ENCODE peak calls at places on chromosome 5, in six cellular contexts. I is GM12891; O is SK-N-SH; R is CD8-positive, alpha-beta T cell; D is anterior cingulate cortex; V is ELR. S is an unnamed sample.

GRCh38 chr5:131749138-131749537 is 47.7 kb downstream of the FNIP1 start:
- DNase-seq in I (no peak), O (no peak), R (no peak), D (no peak), V (peak), S (peak)

GRCh38 chr5:124395899-124396298 is 350.5 kb downstream of the ZNF608 start:
- DNase-seq in I (no peak), O (no peak), R (no peak), D (no peak), V (no peak), S (no peak)

GRCh38 chr5:146731909-146732659 is 146.5 kb downstream of the PPP2R2B start:
- DNase-seq in I (no peak), O (no peak), R (no peak), D (no peak), V (peak), S (peak)

GRCh38 chr5:137395011-137395755 is 103.9 kb downstream of the SPOCK1 start:
- DNase-seq in I (no peak), O (peak), R (no peak), D (no peak), V (peak), S (peak)

GRCh38 chr5:129460121-129460950 is at the start of gene ADAMTS19:
- DNase-seq in I (peak), O (peak), R (no peak), D (peak), V (peak), S (peak)

GRCh38 chr5:145834917-145835838 is at the start of gene PRELID2:
- DNase-seq in I (peak), O (peak), R (peak), D (peak), V (peak), S (peak)

GRCh38 chr5:158384535-158385421 is 525.8 kb upstream of the CLINT1 start:
- DNase-seq in I (no peak), O (no peak), R (no peak), D (no peak), V (peak), S (peak)

GRCh38 chr5:116176124-116176523 is 91.3 kb downstream of the COMMD10 start:
- DNase-seq in I (no peak), O (no peak), R (no peak), D (no peak), V (peak), S (peak)

GRCh38 chr5:174769005-174769404 is 44.6 kb downstream of the MSX2 start:
- DNase-seq in I (no peak), O (no peak), R (no peak), D (no peak), V (no peak), S (no peak)